ENCODE peak calls at places on chromosomes 12 and 14, in six cellular contexts. L, U, C, K, R and S are unnamed samples.

GRCh38 chr12:127496255-127496654 is 770.7 kb upstream of the TMEM132C start:
- DNase-seq in K (peak), R (no peak), L (peak), U (no peak), C (no peak), S (no peak)

GRCh38 chr14:96698846-96699543 is 98.2 kb upstream of the VRK1 start:
- DNase-seq in U (no peak), K (no peak), R (no peak), C (no peak), L (no peak), S (no peak)

GRCh38 chr12:13436696-13437391 is 240.3 kb downstream of the EMP1 start:
- DNase-seq in K (peak), L (no peak), R (peak), C (peak), U (no peak), S (no peak)

GRCh38 chr12:108004368-108004767 is 124.7 kb upstream of the WSCD2 start:
- DNase-seq in U (no peak), R (no peak), C (no peak), L (no peak), K (peak), S (peak)

GRCh38 chr14:31025335-31026075 is at the start of gene AP4S1:
- DNase-seq in C (no peak), U (no peak), K (peak), R (peak), L (no peak), S (peak)

GRCh38 chr12:124564232-124564958 is 3.0 kb downstream of the NCOR2 start:
- DNase-seq in C (no peak), K (no peak), U (no peak), L (no peak), R (peak), S (no peak)

GRCh38 chr12:100717733-100718067 is 76.9 kb upstream of the ANO4 start:
- DNase-seq in L (no peak), K (peak), C (no peak), R (peak), U (no peak), S (no peak)

GRCh38 chr14:86038401-86038985 is 508.5 kb downstream of the FLRT2 start:
- DNase-seq in K (peak), R (peak), L (peak), U (no peak), C (peak), S (peak)

GRCh38 chr12:103786201-103786600 is 54.8 kb downstream of the NT5DC3 start:
- DNase-seq in C (no peak), L (no peak), R (no peak), K (no peak), U (no peak), S (no peak)

GRCh38 chr14:89720741-89721315 is 233.7 kb downstream of the EFCAB11 start:
- DNase-seq in U (no peak), L (no peak), K (no peak), C (no peak), R (no peak), S (no peak)

GRCh38 chr14:100856056-100856950 is 30.4 kb downstream of the MEG3 start:
- DNase-seq in R (no peak), U (no peak), L (no peak), C (no peak), K (no peak), S (no peak)

GRCh38 chr12:30980886-30981662 is 54.5 kb downstream of the TSPAN11 start:
- DNase-seq in C (no peak), K (no peak), L (no peak), R (no peak), U (peak), S (no peak)

GRCh38 chr14:61861320-61861865 is 99.2 kb downstream of the SNAPC1 start:
- DNase-seq in R (no peak), C (no peak), U (no peak), K (no peak), L (no peak), S (no peak)

GRCh38 chr12:127984386-127985055 is 282.4 kb upstream of the TMEM132C start:
- DNase-seq in C (no peak), U (no peak), K (no peak), L (no peak), R (no peak), S (no peak)

GRCh38 chr14:76500011-76500410 is 124.1 kb downstream of the ESRRB start:
- DNase-seq in L (no peak), R (no peak), U (no peak), C (peak), K (peak), S (no peak)

GRCh38 chr14:104530651-104531050 is 48.9 kb upstream of the C14orf180 start:
- DNase-seq in K (no peak), L (no peak), C (no peak), U (no peak), R (no peak), S (no peak)

GRCh38 chr12:33265900-33266299 is 173.7 kb downstream of the SYT10 start:
- DNase-seq in U (no peak), C (no peak), K (no peak), L (no peak), R (no peak), S (no peak)

GRCh38 chr14:76772300-76773187 is 11.3 kb downstream of the VASH1 start:
- DNase-seq in C (peak), U (no peak), L (no peak), K (peak), R (peak), S (no peak)

GRCh38 chr12:80861636-80862378 is 75.9 kb downstream of the LIN7A start:
- DNase-seq in K (no peak), C (peak), L (no peak), R (peak), U (no peak), S (no peak)

GRCh38 chr14:105192866-105193731 is 12.0 kb upstream of the NUDT14 start:
- DNase-seq in C (peak), U (no peak), R (no peak), L (no peak), K (no peak), S (no peak)

GRCh38 chr12:23952071-23952470 is 2.6 kb upstream of the SOX5 start:
- DNase-seq in R (no peak), U (no peak), C (no peak), K (no peak), L (no peak), S (no peak)

GRCh38 chr12:79691299-79692248 is 810 bp upstream of the PAWR start:
- DNase-seq in R (peak), C (peak), L (no peak), K (peak), U (no peak), S (no peak)

GRCh38 chr12:119415714-119416113 is 81.2 kb downstream of the CCDC60 start:
- DNase-seq in K (no peak), L (no peak), R (no peak), C (no peak), U (no peak), S (no peak)

GRCh38 chr12:116166306-116166705 is 111.2 kb downstream of the MED13L start:
- DNase-seq in C (no peak), K (no peak), U (no peak), L (no peak), R (no peak), S (no peak)

GRCh38 chr12:67279637-67280036 is 10.5 kb downstream of the CAND1 start:
- DNase-seq in R (no peak), C (no peak), U (no peak), K (no peak), L (no peak), S (no peak)

GRCh38 chr14:90426031-90426540 is 29.3 kb downstream of the CALM1 start:
- DNase-seq in U (no peak), R (no peak), C (no peak), L (no peak), K (no peak), S (no peak)

GRCh38 chr12:15620726-15621125 is 168.5 kb downstream of the EPS8 start:
- DNase-seq in R (peak), L (no peak), C (no peak), U (no peak), K (no peak), S (no peak)

GRCh38 chr12:109389146-109389545 is 41.4 kb downstream of the MYO1H start:
- DNase-seq in C (no peak), U (no peak), K (peak), L (no peak), R (no peak), S (no peak)

GRCh38 chr12:115320967-115321366 is 637.0 kb upstream of the TBX3 start:
- DNase-seq in L (no peak), R (peak), C (no peak), U (no peak), K (no peak), S (no peak)

GRCh38 chr14:79491161-79491560 is 720.1 kb downstream of the DIO2 start:
- DNase-seq in K (no peak), L (no peak), R (no peak), U (peak), C (no peak), S (no peak)

GRCh38 chr14:104049576-104050240 is 35.8 kb upstream of the ASPG start:
- DNase-seq in U (no peak), K (no peak), L (no peak), R (peak), C (no peak), S (no peak)

GRCh38 chr14:55585854-55586253 is 5.8 kb downstream of the KTN1 start:
- DNase-seq in K (no peak), R (peak), C (peak), U (no peak), L (no peak), S (no peak)

GRCh38 chr14:77306406-77307098 is 14.1 kb downstream of the POMT2 start:
- DNase-seq in L (no peak), K (peak), R (peak), C (peak), U (peak), S (no peak)

GRCh38 chr14:31582286-31582691 is 21.1 kb downstream of the NUBPL start:
- DNase-seq in K (no peak), C (peak), L (no peak), U (no peak), R (peak), S (peak)

GRCh38 chr12:11727133-11727664 is 77.7 kb downstream of the ETV6 start:
- DNase-seq in R (no peak), C (no peak), K (no peak), U (no peak), L (no peak), S (no peak)

GRCh38 chr12:6228535-6229223 is 28.5 kb downstream of the CD9 start:
- DNase-seq in K (no peak), R (no peak), L (no peak), C (no peak), U (no peak), S (no peak)
- H3K4me3 ChIP-seq in K (no peak), R (no peak), L (no peak), C (no peak), U (no peak), S (no peak)

GRCh38 chr14:21041676-21042433 is at the start of gene RNASE7:
- DNase-seq in R (peak), C (peak), U (peak), L (no peak), K (no peak), S (no peak)

GRCh38 chr14:21038416-21039058 is 3.6 kb upstream of the RNASE7 start:
- DNase-seq in C (no peak), L (no peak), U (peak), R (peak), K (no peak), S (no peak)

GRCh38 chr14:21040370-21040925 is 1.7 kb upstream of the RNASE7 start:
- DNase-seq in R (no peak), L (no peak), K (no peak), C (no peak), U (peak), S (no peak)

GRCh38 chr14:21039059-21039422 is 3.1 kb upstream of the RNASE7 start:
- DNase-seq in R (peak), U (no peak), L (no peak), C (peak), K (peak), S (no peak)

DNA sequence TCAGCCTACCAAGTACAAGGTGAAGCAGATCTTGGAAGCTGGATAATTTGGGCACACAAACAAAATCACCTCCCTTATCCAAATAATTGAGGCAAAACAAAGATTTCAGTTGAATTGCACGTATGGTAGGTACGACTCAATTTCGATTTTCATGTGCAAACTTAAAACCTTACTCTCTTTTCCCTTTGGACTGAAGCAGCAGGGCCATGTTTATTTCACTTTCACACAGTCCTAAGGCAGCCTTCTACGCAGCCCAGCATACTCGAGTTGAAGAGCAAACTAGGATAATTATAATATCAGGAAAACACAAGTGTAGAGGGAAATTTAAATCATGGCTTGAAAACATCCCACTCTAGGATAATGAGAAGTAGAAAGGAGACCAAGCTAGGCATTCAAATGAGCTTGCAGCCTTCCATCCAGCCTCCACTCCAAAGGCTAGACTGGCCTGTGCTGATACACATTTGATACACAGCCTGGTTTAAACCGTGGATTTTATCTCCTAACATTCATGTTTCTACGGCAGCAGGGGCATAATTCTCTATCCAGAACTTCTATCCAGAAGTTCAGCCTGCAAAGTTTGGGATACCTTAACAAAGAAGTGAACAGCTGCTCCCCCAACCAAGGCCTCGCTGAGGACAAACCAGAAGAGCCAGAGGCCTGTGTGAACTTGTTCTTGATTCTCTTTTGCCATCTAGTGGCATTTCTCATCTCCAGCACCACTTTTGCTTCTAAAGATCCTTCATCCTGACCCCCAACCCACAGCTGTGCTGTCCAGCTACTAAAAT is 2.4 kb upstream of the RNASE7 start:
- DNase-seq in U (peak), C (peak), K (peak), L (no peak), R (peak), S (peak)
- H3K27ac ChIP-seq in U (no peak), C (no peak), K (no peak), L (no peak), R (no peak), S (no peak)

DNA sequence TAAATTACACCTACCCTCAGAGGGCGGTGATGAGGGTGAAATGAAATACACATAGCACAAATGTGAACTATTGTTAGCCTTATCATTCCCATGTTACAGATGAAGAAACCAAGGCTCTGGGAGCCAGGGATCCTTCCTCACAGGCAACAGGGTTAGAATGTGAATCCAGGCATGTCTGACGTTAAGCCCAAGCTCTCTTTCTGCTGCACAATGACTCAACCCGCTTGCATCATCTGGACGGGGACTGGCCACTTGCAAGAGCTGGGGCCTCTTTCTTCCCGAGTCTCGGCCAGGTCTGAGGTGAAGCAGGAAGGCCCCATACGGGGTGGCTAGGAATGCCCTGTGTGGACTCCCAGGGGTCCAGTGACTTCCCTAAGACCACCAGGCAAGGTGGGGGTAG is 105.2 kb downstream of the RBM19 start:
- DNase-seq in C (peak), L (no peak), U (peak), R (peak), K (peak), S (no peak)
- H3K4ac ChIP-seq in C (peak), L (peak), U (no peak), R (peak), K (no peak), S (no peak)

GRCh38 chr12:89250213-89250612 is 102.1 kb downstream of the DUSP6 start:
- DNase-seq in K (no peak), C (no peak), R (peak), U (no peak), L (no peak), S (no peak)
- H3K4me3 ChIP-seq in K (no peak), C (no peak), R (no peak), U (no peak), L (no peak), S (no peak)

DNA sequence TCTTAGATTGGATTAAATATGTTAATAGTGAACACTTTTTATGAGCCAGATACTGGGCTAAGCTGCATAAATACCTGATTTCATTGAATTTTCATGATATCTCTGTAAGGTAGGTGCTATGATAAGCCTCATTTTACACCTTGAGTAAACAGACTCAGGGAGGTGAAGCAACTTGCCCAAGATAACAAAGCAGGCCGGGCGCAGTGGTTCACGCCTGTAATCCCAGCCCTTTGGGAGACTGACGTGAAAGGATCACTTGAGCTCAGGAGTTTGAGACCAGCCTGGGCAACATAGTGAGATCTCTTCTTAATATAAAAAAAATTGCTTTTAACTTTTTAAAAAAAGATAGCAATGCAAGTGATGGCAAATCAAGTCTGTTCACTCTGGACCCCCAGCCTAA is 1.4 kb downstream of the GNB3 start:
- DNase-seq in R (no peak), L (no peak), K (no peak), U (no peak), C (no peak), S (no peak)
- H3K27ac ChIP-seq in R (no peak), L (no peak), K (no peak), U (no peak), C (no peak), S (no peak)

GRCh38 chr12:52033506-52034258 is 17.6 kb upstream of the NR4A1 start:
- DNase-seq in U (no peak), C (no peak), L (no peak), K (no peak), R (no peak), S (no peak)
- H3K4ac ChIP-seq in U (peak), C (peak), L (no peak), K (peak), R (peak), S (peak)

GRCh38 chr12:106305376-106305775 is 2.8 kb downstream of the TCP11L2 start:
- DNase-seq in L (no peak), U (no peak), R (peak), C (peak), K (no peak), S (no peak)

GRCh38 chr12:106302401-106303201 is at the start of gene TCP11L2:
- DNase-seq in K (peak), R (peak), U (peak), L (no peak), C (peak), S (peak)

GRCh38 chr12:106303202-106303820 is 778 bp downstream of the TCP11L2 start:
- DNase-seq in L (no peak), K (peak), U (peak), R (peak), C (peak), S (peak)

GRCh38 chr12:106304797-106305196 is 2.3 kb downstream of the TCP11L2 start:
- DNase-seq in L (no peak), U (no peak), K (no peak), C (no peak), R (no peak), S (no peak)

GRCh38 chr12:106304001-106304421 is 1.5 kb downstream of the TCP11L2 start:
- DNase-seq in C (no peak), U (no peak), L (no peak), R (peak), K (no peak), S (no peak)
- H3K4me3 ChIP-seq in C (peak), U (no peak), L (no peak), R (no peak), K (no peak), S (no peak)

DNA sequence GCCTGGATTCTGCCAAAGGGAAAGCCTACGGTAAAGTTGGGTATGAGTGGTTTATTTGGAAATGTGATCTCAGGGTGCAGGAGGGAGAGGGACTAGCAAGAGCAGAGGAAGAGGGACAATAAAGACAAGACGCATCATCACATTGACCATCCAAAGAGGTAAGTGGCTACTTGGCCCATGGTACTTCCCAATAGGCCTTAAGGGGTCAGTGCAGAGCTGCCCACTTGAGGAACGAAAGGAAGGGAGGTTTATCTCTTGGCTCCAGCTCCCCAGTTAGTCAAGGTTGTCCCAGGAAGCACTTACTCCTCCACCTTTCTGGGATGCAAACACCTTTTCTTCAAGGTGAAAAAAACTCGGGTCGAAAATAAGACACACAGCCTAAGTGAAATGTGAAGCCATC is 323.9 kb downstream of the TMEM132D start:
- DNase-seq in R (no peak), K (peak), C (no peak), L (no peak), U (no peak), S (no peak)
- H3K27ac ChIP-seq in R (no peak), K (no peak), C (no peak), L (no peak), U (no peak), S (no peak)

DNA sequence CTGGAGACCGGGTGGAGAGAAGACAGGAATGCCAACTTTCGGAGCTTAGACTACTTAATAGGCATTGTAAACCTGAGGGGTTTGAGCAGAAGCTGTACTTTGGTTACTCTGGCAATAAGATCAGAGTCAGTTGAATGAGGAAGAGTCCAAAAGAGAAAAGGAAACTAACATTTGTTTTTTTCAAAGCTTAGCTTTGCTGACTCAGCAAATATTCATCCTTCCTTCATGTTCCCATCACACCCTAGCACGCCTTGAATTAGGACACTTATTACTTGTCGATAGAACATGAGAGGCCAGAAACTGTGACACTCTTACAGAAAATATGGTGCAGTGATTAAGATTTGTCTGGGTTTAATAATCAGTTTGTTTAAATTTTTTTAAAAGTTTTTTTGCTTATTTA is 266.9 kb upstream of the ATP2B1 start:
- DNase-seq in R (no peak), C (no peak), U (no peak), K (no peak), L (no peak), S (no peak)
- H3K4ac ChIP-seq in R (no peak), C (no peak), U (no peak), K (no peak), L (no peak), S (no peak)